ENCODE peak calls at places on chromosomes 5 and 9, in six cellular contexts. K, Q, R, M, U and T are unnamed samples.

GRCh38 chr5:61942462-61943049 is 363.4 kb upstream of the KIF2A start:
- DNase-seq in M (no peak), Q (no peak), U (no peak), K (no peak), R (no peak), T (no peak)

GRCh38 chr9:26670052-26670640 is 222.5 kb downstream of the CAAP1 start:
- DNase-seq in K (no peak), R (no peak), M (no peak), Q (no peak), U (no peak), T (no peak)

GRCh38 chr5:168128556-168128955 is 162.9 kb upstream of the WWC1 start:
- DNase-seq in K (no peak), Q (peak; percentile 54), M (peak; percentile 35), R (no peak), U (no peak), T (no peak)

GRCh38 chr5:78734094-78734845 is 85.7 kb upstream of the LHFPL2 start:
- DNase-seq in U (no peak), R (no peak), Q (no peak), K (no peak), M (no peak), T (no peak)

GRCh38 chr5:159033351-159033657 is 66.4 kb downstream of the EBF1 start:
- DNase-seq in R (no peak), K (no peak), Q (no peak), U (no peak), M (no peak), T (no peak)

GRCh38 chr5:2393556-2393955 is 357.9 kb downstream of the IRX2 start:
- DNase-seq in Q (no peak), K (no peak), R (no peak), M (no peak), U (no peak), T (no peak)

GRCh38 chr9:14348241-14349140 is 34.5 kb upstream of the NFIB start:
- DNase-seq in R (no peak), K (peak; percentile 74), Q (no peak), U (no peak), M (peak; percentile 30), T (no peak)

GRCh38 chr5:125928663-125929062 is 494.5 kb upstream of the GRAMD2B start:
- DNase-seq in U (no peak), M (no peak), K (no peak), Q (no peak), R (no peak), T (no peak)

GRCh38 chr9:131912069-131912468 is 167.6 kb downstream of the MED27 start:
- DNase-seq in U (no peak), Q (no peak), K (no peak), M (no peak), R (no peak), T (no peak)

GRCh38 chr5:93279292-93279974 is 301.6 kb downstream of the NR2F1-AS1 start:
- DNase-seq in R (no peak), Q (no peak), K (no peak), M (no peak), U (no peak), T (no peak)

GRCh38 chr5:154646841-154647759 is 108.1 kb upstream of the LARP1 start:
- DNase-seq in U (peak; percentile 27), K (peak; percentile 89), Q (peak; percentile 81), M (peak; percentile 22), R (peak; percentile 83), T (no peak)

GRCh38 chr9:23291001-23291400 is 535.0 kb downstream of the ELAVL2 start:
- DNase-seq in U (no peak), K (no peak), Q (no peak), R (no peak), M (no peak), T (no peak)

GRCh38 chr9:113803811-113804589 is 72.1 kb upstream of the ZNF618 start:
- DNase-seq in U (no peak), K (no peak), R (no peak), M (no peak), Q (no peak), T (no peak)

GRCh38 chr5:73902327-73903051 is 276.5 kb downstream of the ARHGEF28 start:
- DNase-seq in K (peak; percentile 54), Q (no peak), M (peak; percentile 14), U (peak; percentile 62), R (peak; percentile 41), T (peak; percentile 10)

GRCh38 chr5:112196574-112196973 is 222.5 kb downstream of the EPB41L4A start:
- DNase-seq in Q (no peak), K (no peak), M (no peak), U (no peak), R (no peak), T (no peak)
- H3K27ac ChIP-seq in Q (no peak overlapping the region), K (no peak overlapping the region), M (no peak overlapping the region), U (no peak overlapping the region), R (no peak overlapping the region), T (no peak overlapping the region)

GRCh38 chr5:140883927-140884697 is 2.2 kb downstream of the PCDHA13 start:
- DNase-seq in U (no peak), K (peak; percentile 38), R (no peak), Q (no peak), M (no peak), T (no peak)

GRCh38 chr5:140877262-140877581 is 2.1 kb downstream of the PCDHA12 start:
- DNase-seq in M (no peak), Q (no peak), K (no peak), R (no peak), U (no peak), T (no peak)

GRCh38 chr5:140881889-140882590 is at the start of gene PCDHA13:
- DNase-seq in M (no peak), R (no peak), K (peak; percentile 64), Q (no peak), U (no peak), T (no peak)

GRCh38 chr5:140883373-140883772 is 1.4 kb downstream of the PCDHA13 start:
- DNase-seq in Q (no peak), U (no peak), K (peak; percentile 41), M (no peak), R (no peak), T (no peak)

GRCh38 chr5:140882591-140882899 is 621 bp downstream of the PCDHA13 start:
- DNase-seq in K (peak; percentile 80), U (no peak), R (no peak), M (no peak), Q (no peak), T (no peak)
- H3K9me3 ChIP-seq in K (peaks cover 4% of the 10 kb centered on the region), U (peaks cover 27% of the 10 kb centered on the region), R (no peaks in the 10 kb centered on the region), M (peaks cover 39% of the 10 kb centered on the region), Q (peaks cover 37% of the 10 kb centered on the region), T (no peaks in the 10 kb centered on the region)

DNA sequence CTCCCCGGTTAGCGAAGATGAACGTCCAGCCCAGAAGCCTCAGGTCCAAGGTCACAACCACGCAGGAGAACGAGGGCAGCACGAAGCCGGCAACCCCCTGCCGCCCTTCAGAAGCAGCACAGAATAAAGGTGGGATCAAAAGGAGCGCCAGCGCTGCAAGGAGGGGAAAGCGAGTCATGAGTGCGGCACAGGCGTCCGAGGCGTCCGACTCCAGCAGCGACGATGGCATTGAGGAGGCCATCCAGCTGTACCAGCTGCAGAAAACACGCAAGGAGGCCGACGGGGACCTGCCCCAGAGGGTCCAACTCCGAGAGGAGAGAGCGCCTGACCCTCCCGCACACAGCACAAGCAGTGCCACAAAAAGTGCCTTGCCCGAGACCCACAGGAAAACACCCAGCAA is 5.8 kb downstream of the PPP1R26 start:
- DNase-seq in Q (no peak), R (no peak), M (no peak), U (no peak), K (no peak), T (no peak)
- H3K4me3 ChIP-seq in Q (no peak overlapping the region), R (no peak overlapping the region), M (no peak overlapping the region), U (no peak overlapping the region), K (no peak overlapping the region), T (no peak overlapping the region)

GRCh38 chr5:16596541-16596940 is 20.3 kb downstream of the RETREG1 start:
- DNase-seq in U (no peak), M (no peak), Q (no peak), R (no peak), K (no peak), T (no peak)

GRCh38 chr5:16600397-16600796 is 16.4 kb downstream of the RETREG1 start:
- DNase-seq in U (no peak), M (peak; percentile 84), K (no peak), R (no peak), Q (no peak), T (no peak)

GRCh38 chr5:16602182-16602581 is 14.6 kb downstream of the RETREG1 start:
- DNase-seq in Q (no peak), U (no peak), R (no peak), M (no peak), K (no peak), T (no peak)

GRCh38 chr5:16600949-16601348 is 15.8 kb downstream of the RETREG1 start:
- DNase-seq in Q (no peak), M (no peak), K (no peak), R (no peak), U (no peak), T (no peak)

DNA sequence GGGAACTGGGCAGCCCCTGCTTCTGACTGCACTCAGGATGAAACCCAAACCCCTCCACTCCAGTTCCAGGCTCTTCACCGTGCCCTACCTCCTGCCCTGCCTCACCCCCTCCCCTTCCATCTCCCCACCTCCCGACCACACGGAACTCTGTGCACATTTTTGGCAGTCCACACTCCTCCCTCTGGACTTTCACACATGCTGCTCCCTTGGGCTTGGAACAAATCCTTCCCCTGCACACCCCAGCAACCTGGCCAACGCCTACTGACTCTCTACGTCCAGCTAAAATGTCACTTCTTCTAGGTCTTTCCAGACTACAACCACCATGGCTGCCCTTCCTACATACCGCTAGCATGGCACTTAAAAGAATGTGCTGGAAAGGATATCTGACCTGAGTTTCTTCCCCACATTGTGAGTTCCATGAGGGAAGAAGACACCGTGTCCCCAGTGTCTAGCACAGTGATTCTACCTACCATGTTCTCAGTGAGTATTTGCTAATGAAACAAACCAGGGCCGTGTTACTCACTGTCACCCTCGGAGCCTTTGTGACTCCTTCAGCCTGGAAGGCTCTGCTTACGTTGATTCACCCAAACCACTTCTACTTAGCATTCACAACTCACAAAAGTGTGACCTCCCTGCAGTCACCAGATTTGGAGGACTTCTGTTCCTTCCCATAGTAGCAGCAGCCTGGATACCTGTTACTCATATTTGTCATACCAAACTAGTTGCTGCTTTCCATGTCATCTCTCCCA is 18.7 kb downstream of the RETREG1 start:
- DNase-seq in Q (no peak), R (no peak), M (no peak), K (no peak), U (no peak), T (no peak)
- H3K27ac ChIP-seq in Q (no peak overlapping the region), R (no peak overlapping the region), M (peak overlapping the region; percentile 22), K (no peak overlapping the region), U (no peak overlapping the region), T (no peak overlapping the region)

DNA sequence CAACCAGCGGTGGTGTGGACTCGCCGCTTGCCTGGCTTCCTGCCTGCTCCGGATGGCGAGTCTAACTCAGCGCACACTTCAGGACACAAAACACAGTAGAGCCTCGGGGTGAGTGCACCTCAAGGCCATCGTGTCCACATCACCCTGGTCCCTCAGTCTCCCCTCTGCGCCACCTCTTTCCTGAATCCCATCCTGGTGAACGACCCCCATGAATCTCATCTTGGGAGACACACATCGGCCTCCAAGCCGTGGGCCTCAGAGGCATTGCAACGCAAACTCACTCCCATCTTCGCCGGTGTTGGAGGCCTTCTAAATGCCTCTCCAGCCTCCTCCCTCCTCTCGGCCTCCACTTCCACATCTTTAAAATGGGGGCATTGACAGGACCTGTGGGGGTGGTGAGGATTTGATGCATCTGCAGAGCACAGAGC is 124.3 kb downstream of the COL23A1 start:
- DNase-seq in K (no peak), U (no peak), M (no peak), Q (no peak), R (no peak), T (no peak)
- H3K9me3 ChIP-seq in K (no peaks in the 10 kb centered on the region), U (no peaks in the 10 kb centered on the region), M (no peaks in the 10 kb centered on the region), Q (no peaks in the 10 kb centered on the region), R (no peaks in the 10 kb centered on the region), T (no peaks in the 10 kb centered on the region)